ENCODE peak calls at places on chromosomes 1 and 21, in six cellular contexts. Q, G, Y, S, O and P are unnamed samples.

GRCh38 chr1:36175137-36176095 is 19.5 kb downstream of the MAP7D1 start:
- ATAC-seq in Q (no peak), G (peak; percentile 5), Y (no peak), S (no peak), O (no peak), P (peak; percentile 51)

GRCh38 chr1:31643976-31644559 is 608 bp downstream of the PEF1 start:
- ATAC-seq in Q (no peak), G (no peak), Y (peak; percentile 43), S (peak; percentile 69), O (no peak), P (no peak)

GRCh38 chr1:110952031-110952430 is 11.7 kb downstream of the LRIF1 start:
- ATAC-seq in Q (no peak), G (no peak), Y (no peak), S (no peak), O (no peak), P (no peak)

GRCh38 chr1:244339776-244340175 is 111.9 kb downstream of the ADSS2 start:
- ATAC-seq in Q (no peak), G (no peak), Y (no peak), S (peak; percentile 33), O (no peak), P (no peak)

GRCh38 chr1:6419803-6420593 is at the start of gene HES2:
- ATAC-seq in Q (no peak), G (peak; percentile 79), Y (peak; percentile 65), S (no peak), O (peak; percentile 42), P (no peak)

GRCh38 chr1:150706091-150706490 is 9.1 kb upstream of the GOLPH3L start:
- ATAC-seq in Q (no peak), G (no peak), Y (no peak), S (no peak), O (no peak), P (no peak)

GRCh38 chr1:114746450-114747121 is 11.2 kb downstream of the CSDE1 start:
- ATAC-seq in Q (no peak), G (no peak), Y (no peak), S (no peak), O (no peak), P (no peak)

GRCh38 chr1:39381839-39382238 is 109.6 kb upstream of the BMP8A start:
- ATAC-seq in Q (no peak), G (no peak), Y (no peak), S (no peak), O (no peak), P (no peak)

GRCh38 chr1:204319462-204319861 is 40.3 kb downstream of the PLEKHA6 start:
- ATAC-seq in Q (no peak), G (peak; percentile 78), Y (peak; percentile 88), S (no peak), O (no peak), P (peak; percentile 46)

GRCh38 chr1:241542199-241542907 is 10.2 kb downstream of the KMO start:
- ATAC-seq in Q (no peak), G (no peak), Y (no peak), S (no peak), O (no peak), P (no peak)

GRCh38 chr1:114349891-114350605 is 161.0 kb downstream of the TRIM33 start:
- ATAC-seq in Q (no peak), G (no peak), Y (no peak), S (no peak), O (no peak), P (no peak)

GRCh38 chr1:905071-905749 is 18.5 kb upstream of the SAMD11 start:
- ATAC-seq in Q (no peak), G (no peak), Y (no peak), S (no peak), O (peak; percentile 60), P (no peak)

GRCh38 chr1:3470650-3471355 is 16.3 kb downstream of the ARHGEF16 start:
- ATAC-seq in Q (no peak), G (peak; percentile 2), Y (no peak), S (no peak), O (peak; percentile 42), P (no peak)

GRCh38 chr21:41247561-41247968 is 69.0 kb upstream of the FAM3B start:
- ATAC-seq in Q (peak; percentile 86), G (no peak), Y (no peak), S (no peak), O (no peak), P (peak; percentile 48)

GRCh38 chr1:91730781-91731732 is 154.9 kb downstream of the TGFBR3 start:
- ATAC-seq in Q (peak; percentile 74), G (peak; percentile 28), Y (no peak), S (no peak), O (peak; percentile 74), P (peak; percentile 58)

GRCh38 chr1:60988827-60989363 is 93.5 kb upstream of the NFIA start:
- ATAC-seq in Q (no peak), G (no peak), Y (no peak), S (no peak), O (no peak), P (peak; percentile 12)

GRCh38 chr1:31617218-31617916 is at the start of gene HCRTR1:
- ATAC-seq in Q (no peak), G (peak; percentile 23), Y (no peak), S (peak; percentile 37), O (peak; percentile 55), P (no peak)

GRCh38 chr1:203996126-203996525 is 76.8 kb upstream of the SOX13 start:
- ATAC-seq in Q (no peak), G (no peak), Y (no peak), S (peak; percentile 78), O (peak; percentile 79), P (no peak)

GRCh38 chr1:26182372-26182675 is 5.0 kb downstream of the CNKSR1 start:
- ATAC-seq in Q (peak; percentile 9), G (no peak), Y (no peak), S (no peak), O (no peak), P (no peak)

GRCh38 chr1:26181586-26182371 is 4.5 kb downstream of the CNKSR1 start:
- ATAC-seq in Q (no peak), G (no peak), Y (no peak), S (no peak), O (no peak), P (no peak)

GRCh38 chr1:26175346-26175745 is 1.9 kb upstream of the CNKSR1 start:
- ATAC-seq in Q (no peak), G (no peak), Y (no peak), S (no peak), O (no peak), P (no peak)

GRCh38 chr1:26180010-26180506 is 2.8 kb downstream of the CNKSR1 start:
- ATAC-seq in Q (no peak), G (no peak), Y (no peak), S (no peak), O (no peak), P (no peak)

GRCh38 chr1:26177182-26177684 is at the start of gene CNKSR1:
- ATAC-seq in Q (peak; percentile 95), G (peak; percentile 94), Y (peak; percentile 100), S (peak; percentile 94), O (peak; percentile 100), P (no peak)
- H3K4me3 ChIP-seq in Q (peak within 1 kb of the TSS; percentile 42), G (peak within 1 kb of the TSS; percentile 65), Y (peak within 1 kb of the TSS; percentile 72), S (peak within 1 kb of the TSS; percentile 28), O (peak within 1 kb of the TSS; percentile 48), P (no peak within 1 kb of the TSS)

DNA sequence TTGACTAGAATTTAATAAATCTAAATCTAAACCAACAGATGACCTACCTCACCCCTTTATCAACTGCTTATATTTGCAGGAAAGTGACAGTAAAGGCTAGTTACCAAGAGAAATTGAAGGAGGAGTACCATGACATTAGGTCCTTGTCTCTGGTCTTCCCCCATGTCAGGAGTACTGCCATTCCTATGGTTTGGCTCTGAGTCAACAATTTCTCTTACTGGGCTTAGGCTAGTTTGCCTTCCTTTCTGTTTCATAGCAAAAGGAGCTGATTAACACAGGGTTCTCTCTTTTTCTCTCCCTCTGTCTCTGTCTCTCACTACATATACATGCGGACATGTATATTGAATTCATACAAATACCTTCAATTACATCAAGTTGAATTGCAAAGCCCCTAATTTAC is 579.9 kb downstream of the DPYD start:
- ATAC-seq in Q (no peak), G (no peak), Y (no peak), S (no peak), O (no peak), P (no peak)
- TF ChIP-seq POLR2AphosphoS5 in Q (no peak), G (no peak), Y (no peak), S (no peak), O (no peak), P (no peak)

DNA sequence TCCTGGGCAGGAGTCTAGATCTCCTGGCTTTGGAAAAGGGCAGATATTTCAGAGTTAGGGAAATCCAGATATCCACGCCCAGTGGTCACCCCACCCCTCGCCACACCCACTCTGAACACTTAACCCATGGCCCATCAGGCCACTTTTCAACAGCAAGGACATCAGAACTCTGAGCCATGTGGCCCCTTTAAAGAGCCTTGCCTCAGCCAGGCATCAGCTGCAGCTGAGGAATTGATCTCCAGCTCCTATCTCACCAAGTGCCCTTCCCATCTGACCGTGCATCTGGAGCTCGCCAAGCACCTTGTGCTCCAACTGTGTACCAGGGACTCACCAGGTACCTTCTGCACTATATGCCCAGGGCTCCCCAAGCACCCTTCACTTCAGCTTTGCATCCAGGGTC is 20.2 kb upstream of the SH2D2A start:
- ATAC-seq in Q (no peak), G (no peak), Y (no peak), S (no peak), O (no peak), P (no peak)
- H3K4me3 ChIP-seq in Q (no peak overlapping the region), G (no peak overlapping the region), Y (no peak overlapping the region), S (no peak overlapping the region), O (no peak overlapping the region), P (no peak overlapping the region)

GRCh38 chr1:65170511-65171142 is 22.6 kb downstream of the AK4 start:
- ATAC-seq in Q (no peak), G (no peak), Y (no peak), S (peak; percentile 27), O (no peak), P (peak; percentile 61)
- TF ChIP-seq POLR2AphosphoS5 in Q (peak; percentile 19), G (no peak), Y (no peak), S (no peak), O (no peak), P (peak; percentile 49)

DNA sequence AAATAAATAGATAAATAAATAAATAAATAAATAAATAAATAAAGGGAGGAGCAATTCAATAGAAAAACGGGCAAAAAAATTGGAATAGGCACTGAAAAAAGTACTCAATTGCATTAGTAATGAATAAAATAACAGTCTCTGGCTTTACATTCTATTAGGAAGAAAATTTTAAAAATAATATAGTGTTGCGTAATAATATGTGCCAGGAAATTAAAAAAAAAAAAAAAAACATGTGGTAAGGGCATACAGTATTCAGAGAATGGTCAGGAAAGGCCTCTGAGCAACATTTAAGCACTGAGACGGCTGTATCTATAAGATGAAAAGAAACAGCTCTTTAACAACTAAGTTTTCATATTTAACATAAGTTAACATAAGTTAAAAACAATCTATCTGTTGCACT is 48.7 kb upstream of the GLIS1 start:
- ATAC-seq in Q (no peak), G (no peak), Y (no peak), S (no peak), O (no peak), P (no peak)
- H3K4me3 ChIP-seq in Q (no peak overlapping the region), G (no peak overlapping the region), Y (no peak overlapping the region), S (no peak overlapping the region), O (no peak overlapping the region), P (no peak overlapping the region)